ENCODE peak calls at places on chromosomes 7 and 10, in four cellular contexts. One of them, this sample, is unnamed. For H3K4me1, the result is how much of the 10 kb centered on the place peaks cover.

GRCh38 chr10:72564596-72564995 is 61.3 kb downstream of the MICU1 start:
- DNase-seq in right lobe of liver: no peak
- DNase-seq in left lung: no peak
- DNase-seq in gastrocnemius medialis: no peak
- DNase-seq in this sample: no peak

GRCh38 chr10:17074548-17074860 is 55.1 kb downstream of the CUBN start:
- DNase-seq in right lobe of liver: no peak
- DNase-seq in gastrocnemius medialis: no peak
- DNase-seq in left lung: no peak
- DNase-seq in this sample: no peak

GRCh38 chr7:43385309-43385680 is 197.6 kb upstream of the STK17A start:
- DNase-seq in right lobe of liver: no peak
- DNase-seq in gastrocnemius medialis: no peak
- DNase-seq in left lung: no peak
- DNase-seq in this sample: no peak

GRCh38 chr7:24406053-24406561 is 122.1 kb downstream of the NPY start:
- DNase-seq in left lung: no peak
- DNase-seq in right lobe of liver: no peak
- DNase-seq in gastrocnemius medialis: no peak
- DNase-seq in this sample: no peak

GRCh38 chr10:129332476-129332875 is 134.6 kb upstream of the MGMT start:
- DNase-seq in left lung: no peak
- DNase-seq in right lobe of liver: no peak
- DNase-seq in gastrocnemius medialis: no peak
- DNase-seq in this sample: no peak

GRCh38 chr7:12403287-12404181 is at the start of gene VWDE:
- DNase-seq in right lobe of liver: peak
- DNase-seq in left lung: peak
- DNase-seq in gastrocnemius medialis: no peak
- DNase-seq in this sample: peak

GRCh38 chr7:40717242-40717641 is 582.4 kb downstream of the SUGCT start:
- DNase-seq in right lobe of liver: no peak
- DNase-seq in left lung: peak
- DNase-seq in gastrocnemius medialis: peak
- DNase-seq in this sample: peak

GRCh38 chr10:71213761-71214440 is 1.5 kb downstream of the UNC5B start:
- DNase-seq in left lung: no peak
- DNase-seq in right lobe of liver: no peak
- DNase-seq in gastrocnemius medialis: no peak
- DNase-seq in this sample: peak

GRCh38 chr7:26858735-26859134 is 5.7 kb downstream of the SKAP2 start:
- DNase-seq in gastrocnemius medialis: no peak
- DNase-seq in right lobe of liver: no peak
- DNase-seq in left lung: no peak
- DNase-seq in this sample: no peak

GRCh38 chr7:99997545-99998137 is 17.8 kb upstream of the ZKSCAN1 start:
- DNase-seq in left lung: peak
- DNase-seq in gastrocnemius medialis: peak
- DNase-seq in right lobe of liver: peak
- DNase-seq in this sample: peak
- H3K4me3 ChIP-seq in left lung: peak
- H3K4me3 ChIP-seq in gastrocnemius medialis: peak
- H3K4me3 ChIP-seq in right lobe of liver: peak
- H3K4me3 ChIP-seq in this sample: peak

GRCh38 chr10:90308223-90308622 is 549.6 kb downstream of the HTR7 start:
- DNase-seq in right lobe of liver: no peak
- DNase-seq in gastrocnemius medialis: no peak
- DNase-seq in left lung: no peak
- DNase-seq in this sample: no peak

GRCh38 chr10:90314718-90315117 is 543.1 kb downstream of the HTR7 start:
- DNase-seq in gastrocnemius medialis: no peak
- DNase-seq in left lung: no peak
- DNase-seq in right lobe of liver: no peak
- DNase-seq in this sample: no peak

GRCh38 chr10:90318659-90319058 is 539.2 kb downstream of the HTR7 start:
- DNase-seq in left lung: no peak
- DNase-seq in gastrocnemius medialis: no peak
- DNase-seq in right lobe of liver: no peak
- DNase-seq in this sample: no peak

GRCh38 chr10:90317172-90317571 is 540.7 kb downstream of the HTR7 start:
- DNase-seq in left lung: no peak
- DNase-seq in right lobe of liver: no peak
- DNase-seq in gastrocnemius medialis: no peak
- DNase-seq in this sample: no peak

DNA sequence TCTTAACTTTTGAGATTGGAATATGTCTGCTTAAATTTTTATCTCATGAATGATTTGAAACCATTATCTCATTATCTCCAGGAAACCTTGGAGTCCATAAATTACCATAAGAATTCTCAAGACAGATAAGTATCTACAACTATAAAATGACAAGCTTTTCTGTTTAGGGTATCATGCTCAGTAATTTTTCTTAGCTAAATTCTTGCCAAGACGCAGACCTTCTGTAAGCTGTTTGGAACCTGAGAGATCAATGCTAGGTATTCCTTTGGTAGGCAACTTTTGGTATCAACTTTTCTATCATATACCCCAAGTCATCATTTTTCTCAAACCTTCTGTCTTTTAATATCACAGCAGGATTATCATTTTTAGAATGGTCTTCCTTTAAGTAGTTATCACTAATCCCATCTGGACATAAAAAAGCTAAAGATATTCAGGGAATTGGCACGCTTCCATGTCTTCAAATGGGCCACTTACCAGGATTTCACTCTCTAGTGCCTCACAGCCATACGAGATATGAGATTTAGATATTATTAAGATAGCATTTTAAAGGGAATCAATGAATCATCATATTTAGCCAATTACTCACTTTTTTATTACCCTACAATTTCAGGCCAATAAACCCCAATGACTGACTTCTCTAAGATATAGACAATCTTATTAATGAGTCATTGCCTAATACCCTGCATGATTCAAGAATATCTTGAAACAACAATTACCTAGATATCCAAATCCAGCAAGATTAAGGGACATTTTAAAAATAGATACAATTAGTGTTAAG is 544.1 kb downstream of the HTR7 start:
- DNase-seq in right lobe of liver: no peak
- DNase-seq in left lung: no peak
- DNase-seq in gastrocnemius medialis: no peak
- DNase-seq in this sample: no peak
- H3K27ac ChIP-seq in right lobe of liver: no peak
- H3K27ac ChIP-seq in left lung: no peak
- H3K27ac ChIP-seq in gastrocnemius medialis: no peak
- H3K27ac ChIP-seq in this sample: no peak

GRCh38 chr10:34786464-34786863 is 28.6 kb downstream of the PARD3 start:
- DNase-seq in right lobe of liver: no peak
- DNase-seq in left lung: no peak
- DNase-seq in gastrocnemius medialis: peak
- DNase-seq in this sample: no peak

GRCh38 chr10:34791947-34792346 is 23.1 kb downstream of the PARD3 start:
- DNase-seq in gastrocnemius medialis: no peak
- DNase-seq in left lung: no peak
- DNase-seq in right lobe of liver: no peak
- DNase-seq in this sample: no peak

GRCh38 chr10:34792881-34793280 is 22.2 kb downstream of the PARD3 start:
- DNase-seq in gastrocnemius medialis: no peak
- DNase-seq in right lobe of liver: no peak
- DNase-seq in left lung: no peak
- DNase-seq in this sample: no peak

GRCh38 chr10:34791228-34791627 is 23.9 kb downstream of the PARD3 start:
- DNase-seq in right lobe of liver: no peak
- DNase-seq in gastrocnemius medialis: no peak
- DNase-seq in left lung: no peak
- DNase-seq in this sample: no peak

DNA sequence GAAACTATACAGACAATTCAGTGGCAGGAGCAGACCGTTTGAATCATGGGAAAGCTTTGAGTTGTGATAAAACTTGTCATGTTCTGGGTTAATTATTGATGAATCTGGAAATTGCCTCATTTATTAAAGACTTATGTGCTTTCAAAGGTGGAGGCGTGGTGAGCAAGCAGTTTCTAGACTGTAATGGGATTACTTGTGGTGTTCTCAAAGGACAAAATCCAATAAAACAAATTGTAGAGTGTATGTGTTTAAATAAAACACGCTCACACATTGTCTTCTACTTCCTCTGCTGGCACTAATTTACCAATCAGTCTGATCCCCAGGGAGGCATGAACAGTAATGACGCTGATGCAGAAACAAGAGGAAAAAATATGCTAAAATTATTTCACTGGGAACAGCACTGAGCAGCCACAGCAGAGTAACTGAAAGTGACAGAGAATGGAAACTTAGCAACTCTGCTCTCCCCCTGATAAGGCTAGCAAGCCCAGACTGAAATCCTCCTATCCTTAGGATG is 25.0 kb downstream of the PARD3 start:
- DNase-seq in gastrocnemius medialis: no peak
- DNase-seq in right lobe of liver: no peak
- DNase-seq in left lung: no peak
- DNase-seq in this sample: no peak
- H3K4me1 ChIP-seq in gastrocnemius medialis: half or more
- H3K4me1 ChIP-seq in right lobe of liver: under half
- H3K4me1 ChIP-seq in left lung: under half
- H3K4me1 ChIP-seq in this sample: under half

GRCh38 chr10:133391249-133391635 is 2.7 kb upstream of the MTG1 start:
- DNase-seq in left lung: no peak
- DNase-seq in gastrocnemius medialis: no peak
- DNase-seq in right lobe of liver: no peak
- DNase-seq in this sample: peak

GRCh38 chr10:133391761-133392518 is 2.0 kb upstream of the MTG1 start:
- DNase-seq in right lobe of liver: no peak
- DNase-seq in gastrocnemius medialis: no peak
- DNase-seq in left lung: no peak
- DNase-seq in this sample: peak

GRCh38 chr10:133388265-133388972 is 5.5 kb upstream of the MTG1 start:
- DNase-seq in left lung: no peak
- DNase-seq in right lobe of liver: no peak
- DNase-seq in gastrocnemius medialis: no peak
- DNase-seq in this sample: peak

GRCh38 chr10:133388973-133389818 is 4.8 kb upstream of the MTG1 start:
- DNase-seq in gastrocnemius medialis: no peak
- DNase-seq in right lobe of liver: no peak
- DNase-seq in left lung: no peak
- DNase-seq in this sample: peak

GRCh38 chr10:133390597-133391248 is 3.2 kb upstream of the MTG1 start:
- DNase-seq in right lobe of liver: no peak
- DNase-seq in gastrocnemius medialis: no peak
- DNase-seq in left lung: no peak
- DNase-seq in this sample: no peak
- H3K4me3 ChIP-seq in right lobe of liver: no peak
- H3K4me3 ChIP-seq in gastrocnemius medialis: no peak
- H3K4me3 ChIP-seq in left lung: no peak
- H3K4me3 ChIP-seq in this sample: no peak

DNA sequence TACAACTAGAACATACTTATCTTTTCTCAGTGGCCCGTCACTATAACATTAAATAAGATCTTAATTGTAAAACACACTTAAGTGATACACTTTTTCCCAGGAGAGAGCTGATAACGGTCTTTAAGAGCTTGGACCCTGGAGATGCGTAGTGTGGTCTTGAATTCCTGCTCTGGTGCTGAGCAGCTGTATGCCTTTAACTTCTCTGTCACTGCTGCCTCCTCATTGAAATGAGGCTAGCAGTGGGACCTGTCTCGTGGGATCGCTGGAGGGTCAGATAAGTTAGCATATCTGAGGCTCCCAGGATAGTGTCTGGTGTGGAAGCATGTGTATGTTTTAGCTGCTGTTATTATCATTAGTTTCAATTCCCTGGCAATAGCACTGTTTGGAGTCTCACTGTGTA is 194.9 kb downstream of the SDK1 start:
- DNase-seq in gastrocnemius medialis: no peak
- DNase-seq in left lung: no peak
- DNase-seq in right lobe of liver: no peak
- DNase-seq in this sample: no peak
- H3K27ac ChIP-seq in gastrocnemius medialis: no peak
- H3K27ac ChIP-seq in left lung: no peak
- H3K27ac ChIP-seq in right lobe of liver: no peak
- H3K27ac ChIP-seq in this sample: no peak

GRCh38 chr7:116497708-116498107 is 1.8 kb upstream of the CAV2 start:
- DNase-seq in right lobe of liver: no peak
- DNase-seq in left lung: no peak
- DNase-seq in gastrocnemius medialis: no peak
- DNase-seq in this sample: no peak
- H3K4me1 ChIP-seq in right lobe of liver: under half
- H3K4me1 ChIP-seq in left lung: under half
- H3K4me1 ChIP-seq in gastrocnemius medialis: under half
- H3K4me1 ChIP-seq in this sample: under half

DNA sequence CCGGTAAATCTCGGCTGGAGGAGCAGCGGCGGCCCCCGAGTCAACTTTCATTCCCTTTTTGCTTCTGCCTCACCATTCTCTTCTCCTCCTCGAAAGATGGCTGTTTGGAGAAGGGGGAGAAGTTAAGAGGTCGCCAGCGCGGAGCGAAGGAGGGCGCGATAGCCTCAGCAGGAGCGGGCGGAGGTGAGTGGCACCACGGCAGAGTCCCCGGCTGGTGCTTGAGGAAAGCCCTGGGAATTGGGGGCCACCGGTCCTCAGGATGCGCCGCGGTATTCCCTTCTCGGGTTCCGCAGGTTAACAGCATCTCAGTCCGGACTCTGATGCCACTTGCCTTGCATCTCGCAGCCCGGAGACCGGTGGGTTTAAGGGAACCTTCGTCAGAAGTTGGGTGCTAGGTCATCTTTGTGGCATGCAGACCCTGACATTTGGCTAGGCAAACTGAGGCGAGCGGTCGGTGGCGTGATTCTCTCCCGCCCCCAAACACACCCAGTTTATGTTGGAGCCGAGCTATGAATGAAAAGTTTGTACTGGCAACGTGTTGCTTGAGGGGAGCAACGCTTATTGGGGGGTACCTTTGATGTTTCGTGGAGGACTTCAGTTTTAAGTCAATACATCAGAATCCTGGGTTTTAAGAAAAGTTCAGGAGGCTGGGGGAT is 59.5 kb upstream of the PRPS1L1 start:
- DNase-seq in right lobe of liver: no peak
- DNase-seq in left lung: peak
- DNase-seq in gastrocnemius medialis: no peak
- DNase-seq in this sample: no peak
- H3K4me3 ChIP-seq in right lobe of liver: peak
- H3K4me3 ChIP-seq in left lung: peak
- H3K4me3 ChIP-seq in gastrocnemius medialis: peak
- H3K4me3 ChIP-seq in this sample: peak

This sample was measured in aorta.